ENCODE peak calls at places on chromosomes 6 and 20, in seven cellular contexts. D is foreskin fibroblast, R is prostate gland, Q is AG09309, P is psoas muscle, U is vagina, E is ovary. C is an unnamed sample.

GRCh38 chr20:11705512-11705911 is 212.2 kb upstream of the BTBD3 start:
- DNase-seq in E (no peak), D (no peak), U (no peak), Q (no peak), P (no peak), R (no peak), C (no peak)

GRCh38 chr20:44136579-44136978 is 50.4 kb downstream of the JPH2 start:
- DNase-seq in Q (no peak), R (no peak), U (no peak), P (no peak), E (no peak), D (no peak), C (no peak)

GRCh38 chr20:46557231-46557956 is 6.9 kb upstream of the OCSTAMP start:
- DNase-seq in Q (peak), R (peak), E (no peak), D (peak), U (no peak), P (no peak), C (peak)

GRCh38 chr6:139290787-139291294 is 957 bp downstream of the TXLNB start:
- DNase-seq in D (peak), U (no peak), P (no peak), E (peak), Q (no peak), R (no peak), C (no peak)

GRCh38 chr20:57451759-57452661 is 60.8 kb downstream of the RBM38 start:
- DNase-seq in E (no peak), U (no peak), Q (no peak), D (peak), R (no peak), P (no peak), C (no peak)

GRCh38 chr6:21582651-21583050 is 10.9 kb upstream of the SOX4 start:
- DNase-seq in P (no peak), R (no peak), D (peak), U (no peak), E (no peak), Q (no peak), C (no peak)

GRCh38 chr6:32058511-32058963 is 20.3 kb downstream of the CYP21A2 start:
- DNase-seq in D (no peak), Q (no peak), E (no peak), U (no peak), P (no peak), R (no peak), C (no peak)

GRCh38 chr6:116419069-116419468 is 42.1 kb upstream of the CALHM6 start:
- DNase-seq in U (no peak), Q (no peak), E (no peak), D (peak), P (no peak), R (no peak), C (no peak)

GRCh38 chr6:125480571-125480970 is 178.8 kb upstream of the HDDC2 start:
- DNase-seq in P (no peak), E (no peak), U (no peak), Q (no peak), D (no peak), R (no peak), C (no peak)

GRCh38 chr6:7050911-7051779 is 56.6 kb upstream of the RREB1 start:
- DNase-seq in P (peak), R (peak), Q (peak), U (peak), D (peak), E (peak), C (no peak)

GRCh38 chr20:51480507-51481270 is 61.8 kb downstream of the NFATC2 start:
- DNase-seq in P (no peak), E (no peak), R (no peak), U (no peak), D (no peak), Q (no peak), C (no peak)

GRCh38 chr6:30864325-30864724 is 20.0 kb upstream of the DDR1 start:
- DNase-seq in U (no peak), E (no peak), Q (no peak), D (no peak), R (no peak), P (no peak), C (no peak)

GRCh38 chr6:145206247-145206907 is 528.9 kb downstream of the EPM2A start:
- DNase-seq in P (no peak), Q (peak), D (peak), R (no peak), U (no peak), E (no peak), C (peak)

GRCh38 chr6:36813526-36813925 is 25.7 kb downstream of the CPNE5 start:
- DNase-seq in R (no peak), U (no peak), E (no peak), P (no peak), D (no peak), Q (no peak), C (no peak)

GRCh38 chr20:38246357-38247165 is 14.0 kb downstream of the KIAA1755 start:
- DNase-seq in U (no peak), Q (no peak), E (peak), R (no peak), P (peak), D (no peak), C (no peak)

GRCh38 chr6:159929819-159930218 is 39.0 kb downstream of the MAS1 start:
- DNase-seq in Q (no peak), R (no peak), U (peak), E (peak), D (no peak), P (no peak), C (no peak)

GRCh38 chr6:76852776-76853175 is 610.5 kb downstream of the HTR1B start:
- DNase-seq in R (no peak), P (no peak), U (no peak), Q (no peak), D (peak), E (no peak), C (no peak)

GRCh38 chr6:44671333-44671732 is 283.8 kb downstream of the CDC5L start:
- DNase-seq in P (no peak), E (no peak), U (peak), R (peak), D (no peak), Q (no peak), C (no peak)

GRCh38 chr6:89599727-89600126 is 38.8 kb downstream of the LYRM2 start:
- DNase-seq in Q (no peak), R (no peak), E (no peak), U (no peak), P (no peak), D (no peak), C (no peak)

GRCh38 chr6:106192824-106193223 is 106.7 kb downstream of the PRDM1 start:
- DNase-seq in U (no peak), E (no peak), R (no peak), P (no peak), Q (peak), D (peak), C (peak)

GRCh38 chr6:112237644-112238043 is 16.7 kb downstream of the LAMA4 start:
- DNase-seq in U (no peak), P (peak), E (peak), D (peak), R (no peak), Q (peak), C (no peak)

GRCh38 chr6:112037783-112038216 is 16.1 kb upstream of the CCN6 start:
- DNase-seq in U (peak), E (no peak), P (peak), R (no peak), Q (peak), D (peak), C (no peak)

GRCh38 chr6:14211596-14211961 is 94.0 kb downstream of the CD83 start:
- DNase-seq in U (peak), R (peak), P (peak), Q (no peak), D (peak), E (peak), C (no peak)

GRCh38 chr20:49818810-49819209 is 6.2 kb downstream of the SLC9A8 start:
- DNase-seq in R (no peak), P (no peak), D (no peak), E (no peak), Q (no peak), U (no peak), C (no peak)

GRCh38 chr6:491233-491632 is 99.7 kb downstream of the IRF4 start:
- DNase-seq in E (no peak), D (no peak), Q (no peak), R (no peak), U (no peak), P (no peak), C (no peak)

GRCh38 chr6:27617700-27618689 is 145.1 kb upstream of the ZNF184 start:
- DNase-seq in P (no peak), Q (no peak), D (peak), R (no peak), U (no peak), E (no peak), C (no peak)

GRCh38 chr20:48682529-48683385 is 145.0 kb downstream of the PREX1 start:
- DNase-seq in U (no peak), Q (peak), P (peak), E (peak), R (peak), D (peak), C (peak)

GRCh38 chr6:90701146-90701781 is 114.4 kb upstream of the MAP3K7 start:
- DNase-seq in R (no peak), D (no peak), E (no peak), Q (no peak), U (no peak), P (no peak), C (no peak)

GRCh38 chr6:32956176-32956575 is 3.3 kb upstream of the HLA-DMA start:
- DNase-seq in R (no peak), D (no peak), Q (no peak), E (no peak), P (no peak), U (no peak), C (no peak)

GRCh38 chr6:93036835-93037234 is 382.5 kb downstream of the EPHA7 start:
- DNase-seq in D (peak), Q (no peak), R (no peak), P (no peak), E (no peak), U (no peak), C (no peak)

GRCh38 chr6:113102761-113103160 is 754.4 kb upstream of the MARCKS start:
- DNase-seq in Q (no peak), U (no peak), E (no peak), D (peak), P (no peak), R (no peak), C (peak)

GRCh38 chr20:48926816-48927215 is 5.3 kb downstream of the ARFGEF2 start:
- DNase-seq in D (no peak), U (no peak), R (no peak), Q (no peak), E (no peak), P (no peak), C (no peak)

GRCh38 chr6:3294921-3295871 is 36.4 kb downstream of the PSMG4 start:
- DNase-seq in R (no peak), E (peak), Q (no peak), P (peak), D (no peak), U (no peak), C (no peak)

GRCh38 chr20:59864726-59865125 is 68.7 kb downstream of the SYCP2 start:
- DNase-seq in U (no peak), R (no peak), D (no peak), Q (no peak), P (no peak), E (no peak), C (no peak)

GRCh38 chr6:140774080-140774505 is 1358.6 kb upstream of the GJE1 start:
- DNase-seq in E (no peak), P (no peak), Q (peak), U (no peak), D (peak), R (no peak), C (peak)

GRCh38 chr6:157273756-157274088 is 49.6 kb downstream of the TMEM242 start:
- DNase-seq in U (peak), P (no peak), R (no peak), Q (no peak), E (peak), D (peak), C (no peak)
- H3K4me3 ChIP-seq in U (peak), P (peak), R (no peak), Q (no peak), E (peak), D (no peak), C (no peak)

GRCh38 chr6:151958332-151958731 is 150.8 kb downstream of the ESR1 start:
- DNase-seq in R (no peak), D (peak), P (no peak), Q (peak), U (no peak), E (no peak), C (no peak)

GRCh38 chr6:151959086-151959485 is 151.6 kb downstream of the ESR1 start:
- DNase-seq in R (no peak), D (no peak), U (no peak), Q (no peak), P (no peak), E (no peak), C (no peak)

GRCh38 chr6:151962246-151962846 is 154.9 kb downstream of the ESR1 start:
- DNase-seq in Q (peak), P (no peak), U (no peak), D (peak), E (no peak), R (no peak), C (no peak)

GRCh38 chr6:151961809-151962208 is 154.3 kb downstream of the ESR1 start:
- DNase-seq in D (no peak), U (no peak), P (no peak), E (no peak), R (no peak), Q (no peak), C (no peak)

GRCh38 chr6:151963001-151963400 is 155.5 kb downstream of the ESR1 start:
- DNase-seq in P (no peak), E (no peak), D (peak), R (no peak), Q (no peak), U (no peak), C (no peak)
- TF ChIP-seq CTCF in P (no peak), E (no peak), D (no peak), R (no peak), Q (no peak), U (no peak), C (no peak)

GRCh38 chr20:63958964-63959698 is 2.9 kb upstream of the UCKL1 start:
- DNase-seq in D (no peak), Q (no peak), U (no peak), P (no peak), E (no peak), R (no peak), C (no peak)

GRCh38 chr20:63957004-63957689 is 931 bp upstream of the UCKL1 start:
- DNase-seq in R (peak), D (peak), E (peak), U (no peak), Q (no peak), P (peak), C (peak)

GRCh38 chr20:63956664-63957003 is 418 bp upstream of the UCKL1 start:
- DNase-seq in U (no peak), P (no peak), R (no peak), D (no peak), E (no peak), Q (no peak), C (no peak)

GRCh38 chr20:63958471-63958870 is 2.3 kb upstream of the UCKL1 start:
- DNase-seq in U (no peak), D (no peak), Q (no peak), E (no peak), P (no peak), R (no peak), C (no peak)

DNA sequence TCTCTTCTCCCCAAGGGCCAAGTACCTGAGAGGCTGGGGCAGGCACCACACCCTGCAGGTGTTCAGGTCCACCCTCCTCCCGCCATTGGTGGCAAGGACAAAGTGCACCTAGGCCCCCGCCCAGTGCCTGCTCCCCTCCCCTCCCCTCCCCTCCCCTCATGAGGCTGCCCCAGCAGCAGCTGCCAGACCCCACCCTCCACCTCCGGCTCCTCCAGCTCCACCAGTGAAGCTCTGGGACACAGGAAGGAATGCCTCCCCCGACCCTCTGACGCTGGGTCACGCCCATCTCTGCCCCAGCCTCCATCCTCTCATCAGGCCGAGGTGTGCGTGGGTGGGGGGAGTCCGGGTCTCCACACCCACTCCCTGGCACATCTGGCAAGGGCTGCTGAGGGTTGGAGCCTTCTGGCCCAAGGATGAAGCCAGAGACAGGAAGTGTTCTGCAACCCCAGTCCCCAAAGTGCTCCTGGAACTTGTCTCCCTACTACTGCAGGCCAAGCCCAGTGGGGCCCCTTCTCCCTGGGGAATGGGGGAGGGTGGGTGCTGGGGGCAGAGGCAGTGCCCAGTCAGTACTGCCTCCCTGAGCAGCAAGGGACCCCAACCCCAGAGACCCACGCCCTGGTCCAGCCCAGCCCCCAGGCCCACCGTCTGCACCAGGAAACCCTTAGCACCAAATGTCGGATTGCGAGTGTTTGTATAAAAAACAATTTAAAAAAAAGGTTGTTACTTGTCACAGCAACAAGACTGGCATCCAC is 1.6 kb upstream of the UCKL1 start:
- DNase-seq in P (no peak), U (no peak), E (no peak), R (no peak), Q (no peak), D (peak), C (no peak)
- H3K4me3 ChIP-seq in P (peak), U (peak), E (no peak), R (no peak), Q (no peak), D (no peak), C (peak)

DNA sequence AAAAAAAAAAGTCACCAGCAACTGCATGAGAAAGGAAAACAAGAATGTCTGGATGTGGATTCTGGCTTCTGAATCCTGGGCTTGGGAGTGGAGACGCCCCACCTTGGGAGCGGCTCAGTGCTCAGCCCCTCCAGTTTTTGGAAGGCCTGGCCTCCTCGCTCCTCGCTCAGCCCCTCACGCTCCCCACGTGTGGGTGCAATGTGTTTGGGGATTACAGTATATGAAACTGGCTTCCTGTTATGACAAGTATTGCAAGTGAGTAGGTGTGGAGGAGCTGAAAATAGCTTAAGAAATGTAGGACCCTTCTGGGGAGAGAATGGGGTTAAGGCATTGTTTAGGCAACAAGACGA is 67.0 kb downstream of the ADTRP start:
- DNase-seq in E (no peak), U (no peak), D (no peak), R (no peak), P (no peak), Q (no peak), C (no peak)
- TF ChIP-seq CTCF in E (no peak), U (no peak), D (no peak), R (no peak), P (no peak), Q (no peak), C (no peak)

GRCh38 chr6:107496892-107497684 is 7.2 kb downstream of the SOBP start:
- DNase-seq in U (no peak), E (no peak), P (no peak), D (no peak), R (no peak), Q (no peak), C (no peak)

GRCh38 chr6:107493158-107494057 is 3.5 kb downstream of the SOBP start:
- DNase-seq in D (peak), R (peak), E (no peak), Q (no peak), U (no peak), P (peak), C (peak)

GRCh38 chr6:107491791-107492674 is 2.1 kb downstream of the SOBP start:
- DNase-seq in R (no peak), D (peak), P (peak), Q (peak), U (no peak), E (peak), C (no peak)

GRCh38 chr6:107495196-107495643 is 5.3 kb downstream of the SOBP start:
- DNase-seq in E (no peak), Q (no peak), U (no peak), D (peak), P (no peak), R (peak), C (no peak)

GRCh38 chr6:107496041-107496440 is 6.1 kb downstream of the SOBP start:
- DNase-seq in R (no peak), E (no peak), P (no peak), U (no peak), Q (no peak), D (no peak), C (no peak)
- H3K4me3 ChIP-seq in R (no peak), E (no peak), P (peak), U (no peak), Q (no peak), D (no peak), C (no peak)

GRCh38 chr6:95280690-95281273 is 296.6 kb upstream of the MANEA start:
- DNase-seq in U (no peak), Q (no peak), P (no peak), R (no peak), E (no peak), D (peak), C (no peak)
- TF ChIP-seq CTCF in U (no peak), Q (no peak), P (peak), R (peak), E (no peak), D (no peak), C (no peak)

GRCh38 chr6:168895102-168895812 is 358.4 kb downstream of the THBS2 start:
- DNase-seq in Q (no peak), U (no peak), D (peak), E (peak), R (peak), P (peak), C (peak)
- H3K4me3 ChIP-seq in Q (no peak), U (peak), D (peak), E (no peak), R (no peak), P (peak), C (no peak)

GRCh38 chr20:1266167-1266973 is at the start of gene SNPH:
- DNase-seq in U (no peak), P (peak), R (peak), D (peak), Q (no peak), E (peak), C (no peak)
- TF ChIP-seq CTCF in U (no peak), P (no peak), R (no peak), D (no peak), Q (no peak), E (no peak), C (no peak)

C was measured in HFF-Myc.